ENCODE peak calls at places on chromosomes 16 and 17, in nine cellular contexts. M is stimulated activated CD8-positive, alpha-beta memory T cell treated with anti-CD3 and anti-CD28 coated beads, Interleukin-15, amount 100 ng/mL, for 48 hours; X is iPS DF 6.9; G is GM20000; T is LHCN-M2; J is fibroblast of mammary gland; Q is activated CD4-positive, CD25-positive, alpha-beta regulatory T cell; A is dorsolateral prefrontal cortex; H is A172. N is an unnamed sample.

GRCh38 chr17:4440690-4441686 is 7.2 kb downstream of the SPNS3 start:
- DNase-seq in M (no peak), X (no peak), G (no peak), T (no peak), J (no peak), Q (no peak), A (no peak), H (peak), N (no peak)

GRCh38 chr16:58563775-58564174 is 48.5 kb downstream of the SETD6 start:
- DNase-seq in M (no peak), X (no peak), G (no peak), T (peak), J (no peak), Q (no peak), A (no peak), H (no peak), N (no peak)

GRCh38 chr17:7922499-7923289 is 6.6 kb upstream of the RNF227 start:
- DNase-seq in M (peak), X (no peak), G (peak), T (no peak), J (peak), Q (peak), A (peak), H (no peak), N (no peak)

GRCh38 chr16:30953111-30953510 is 4.2 kb downstream of the ORAI3 start:
- DNase-seq in M (no peak), X (no peak), G (no peak), T (no peak), J (no peak), Q (no peak), A (no peak), H (no peak), N (no peak)

GRCh38 chr17:39240631-39241030 is 14.9 kb upstream of the STAC2 start:
- DNase-seq in M (no peak), X (no peak), G (no peak), T (no peak), J (no peak), Q (no peak), A (no peak), H (no peak), N (no peak)

GRCh38 chr17:66115246-66115645 is 76.7 kb downstream of the CEP112 start:
- DNase-seq in M (no peak), X (no peak), G (no peak), T (peak), J (peak), Q (no peak), A (no peak), H (no peak), N (no peak)

GRCh38 chr16:73068546-73069401 is 20.8 kb upstream of the ZFHX3 start:
- DNase-seq in M (no peak), X (no peak), G (no peak), T (peak), J (peak), Q (no peak), A (no peak), H (peak), N (no peak)

GRCh38 chr17:44556114-44556853 is 1.0 kb upstream of the FZD2 start:
- DNase-seq in M (no peak), X (no peak), G (peak), T (peak), J (peak), Q (no peak), A (no peak), H (peak), N (peak)

GRCh38 chr16:16095646-16096045 is 127.6 kb downstream of the ABCC6 start:
- DNase-seq in M (no peak), X (no peak), G (no peak), T (no peak), J (peak), Q (no peak), A (no peak), H (no peak), N (no peak)

GRCh38 chr16:74936902-74937560 is 47.9 kb downstream of the WDR59 start:
- DNase-seq in M (peak), X (no peak), G (peak), T (peak), J (peak), Q (no peak), A (no peak), H (peak), N (no peak)

GRCh38 chr16:54407596-54407995 is 121.0 kb upstream of the IRX3 start:
- DNase-seq in M (no peak), X (no peak), G (no peak), T (peak), J (peak), Q (no peak), A (no peak), H (no peak), N (no peak)

GRCh38 chr16:66473654-66474519 is 46.8 kb downstream of the BEAN1 start:
- DNase-seq in M (no peak), X (no peak), G (no peak), T (peak), J (no peak), Q (no peak), A (no peak), H (peak), N (no peak)

GRCh38 chr17:6775871-6776405 is at the start of gene FBXO39:
- DNase-seq in M (no peak), X (no peak), G (no peak), T (no peak), J (no peak), Q (no peak), A (no peak), H (no peak), N (no peak)

GRCh38 chr16:67428146-67428731 is 2.7 kb upstream of the HSD11B2 start:
- DNase-seq in M (peak), X (peak), G (peak), T (peak), J (peak), Q (no peak), A (peak), H (no peak), N (no peak)

GRCh38 chr16:58110590-58111330 is 18.4 kb downstream of the CFAP20 start:
- DNase-seq in M (no peak), X (no peak), G (no peak), T (no peak), J (no peak), Q (no peak), A (no peak), H (peak), N (no peak)

GRCh38 chr16:86751081-86752030 is 173.0 kb downstream of the FOXL1 start:
- DNase-seq in M (no peak), X (no peak), G (no peak), T (peak), J (peak), Q (no peak), A (no peak), H (peak), N (no peak)

GRCh38 chr17:53186004-53186403 is 636.7 kb upstream of the KIF2B start:
- DNase-seq in M (no peak), X (no peak), G (no peak), T (no peak), J (no peak), Q (no peak), A (no peak), H (no peak), N (no peak)

GRCh38 chr16:79598341-79599181 is 2.0 kb downstream of the MAF start:
- DNase-seq in M (no peak), X (no peak), G (no peak), T (peak), J (peak), Q (no peak), A (peak), H (no peak), N (peak)

GRCh38 chr17:28473542-28473941 is at the start of gene SLC13A2:
- DNase-seq in M (no peak), X (no peak), G (no peak), T (no peak), J (no peak), Q (no peak), A (no peak), H (no peak), N (no peak)

GRCh38 chr16:72818286-72818845 is 229.6 kb downstream of the ZFHX3 start:
- DNase-seq in M (no peak), X (no peak), G (no peak), T (no peak), J (no peak), Q (no peak), A (no peak), H (no peak), N (no peak)

GRCh38 chr17:17681187-17681743 is at the start of gene RAI1:
- DNase-seq in M (peak), X (no peak), G (peak), T (peak), J (peak), Q (peak), A (no peak), H (peak), N (no peak)

GRCh38 chr17:9028171-9028570 is 6.9 kb downstream of the NTN1 start:
- DNase-seq in M (no peak), X (no peak), G (no peak), T (no peak), J (no peak), Q (no peak), A (no peak), H (no peak), N (no peak)

GRCh38 chr17:31394544-31394943 is 3.1 kb downstream of the RAB11FIP4 start:
- DNase-seq in M (no peak), X (no peak), G (peak), T (peak), J (peak), Q (no peak), A (peak), H (peak), N (no peak)

GRCh38 chr17:83198366-83199341 is 119.2 kb downstream of the METRNL start:
- DNase-seq in M (no peak), X (no peak), G (no peak), T (no peak), J (no peak), Q (no peak), A (no peak), H (no peak), N (no peak)

GRCh38 chr16:1296688-1297412 is 12.6 kb upstream of the UBE2I start:
- DNase-seq in M (peak), X (no peak), G (no peak), T (peak), J (peak), Q (no peak), A (no peak), H (peak), N (no peak)